ENCODE peak calls at places on chromosomes 4 and X, in seven cellular contexts. M is stomach, F is activated gamma-delta T cell treated with Interleukin-2 at 50 U/mL for 16 hours, L is WTC11, C is T-helper 17 cell, O is heart right ventricle, G is EL. R is an unnamed sample.

GRCh38 chr4:16875487-16875886 is 23.0 kb downstream of the LDB2 start:
- DNase-seq in M (no peak), F (no peak), L (no peak), C (no peak), O (no peak), G (peak; percentile 87), R (no peak)

GRCh38 chrX:148530464-148531077 is 30.2 kb downstream of the AFF2 start:
- DNase-seq in M (no peak), F (no peak), L (no peak), C (no peak), O (no peak), G (no peak), R (no peak)

GRCh38 chr4:11719879-11720278 is 291.2 kb upstream of the HS3ST1 start:
- DNase-seq in M (peak; percentile 70), F (no peak), L (no peak), C (no peak), O (no peak), G (no peak), R (no peak)

GRCh38 chr4:182832352-182833120 is 84.7 kb downstream of the DCTD start:
- DNase-seq in M (no peak), F (no peak), L (no peak), C (no peak), O (no peak), G (no peak), R (no peak)

GRCh38 chrX:8245411-8245810 is 74.3 kb upstream of the VCX2 start:
- DNase-seq in M (no peak), F (no peak), L (peak; percentile 10), C (no peak), O (no peak), G (no peak), R (no peak)

GRCh38 chr4:72701987-72702819 is 133.2 kb upstream of the ADAMTS3 start:
- DNase-seq in M (peak; percentile 28), F (no peak), L (peak; percentile 13), C (no peak), O (peak; percentile 26), G (peak; percentile 64), R (no peak)

GRCh38 chr4:147034372-147034771 is 88.7 kb upstream of the TTC29 start:
- DNase-seq in M (no peak), F (no peak), L (no peak), C (no peak), O (no peak), G (peak; percentile 7), R (no peak)

GRCh38 chr4:106312997-106313522 is 2.9 kb downstream of the TBCK start:
- DNase-seq in M (no peak), F (no peak), L (no peak), C (no peak), O (no peak), G (no peak), R (no peak)

GRCh38 chrX:79452879-79453278 is 85.7 kb upstream of the ITM2A start:
- DNase-seq in M (peak; percentile 34), F (no peak), L (no peak), C (no peak), O (no peak), G (no peak), R (no peak)

GRCh38 chrX:44022964-44023363 is 49.8 kb upstream of the NDP start:
- DNase-seq in M (peak; percentile 31), F (no peak), L (no peak), C (no peak), O (no peak), G (no peak), R (no peak)

GRCh38 chr4:4859010-4859798 is at the start of gene MSX1:
- DNase-seq in M (peak; percentile 87), F (no peak), L (peak; percentile 94), C (peak; percentile 21), O (peak; percentile 90), G (peak; percentile 86), R (peak; percentile 89)

GRCh38 chr4:88137112-88137511 is 21.3 kb downstream of the ABCG2 start:
- DNase-seq in M (no peak), F (no peak), L (no peak), C (no peak), O (no peak), G (peak; percentile 59), R (no peak)

GRCh38 chr4:179447308-179447707 is 2005.1 kb upstream of the AGA start:
- DNase-seq in M (no peak), F (no peak), L (no peak), C (no peak), O (no peak), G (no peak), R (no peak)

GRCh38 chr4:128574706-128575105 is 234.8 kb upstream of the JADE1 start:
- DNase-seq in M (peak; percentile 85), F (peak; percentile 57), L (peak; percentile 94), C (peak; percentile 11), O (peak; percentile 60), G (peak; percentile 53), R (no peak)

GRCh38 chr4:119627267-119628190 is 1.1 kb downstream of the PDE5A start:
- DNase-seq in M (peak; percentile 51), F (peak; percentile 37), L (peak; percentile 77), C (peak; percentile 35), O (peak; percentile 69), G (peak; percentile 66), R (peak; percentile 55)

GRCh38 chr4:86543080-86543479 is 51.0 kb upstream of the PTPN13 start:
- DNase-seq in M (no peak), F (no peak), L (no peak), C (no peak), O (no peak), G (no peak), R (no peak)

GRCh38 chr4:183638436-183638835 is 20.5 kb downstream of the RWDD4 start:
- DNase-seq in M (no peak), F (no peak), L (no peak), C (no peak), O (no peak), G (peak; percentile 80), R (no peak)

GRCh38 chr4:174217273-174218126 is 66.0 kb downstream of the FBXO8 start:
- DNase-seq in M (no peak), F (no peak), L (peak; percentile 40), C (no peak), O (peak; percentile 15), G (peak; percentile 51), R (no peak)

GRCh38 chr4:129109965-129110824 is 14.2 kb downstream of the C4orf33 start:
- DNase-seq in M (no peak), F (no peak), L (no peak), C (no peak), O (peak; percentile 11), G (no peak), R (no peak)

GRCh38 chr4:77819836-77820679 is 890 bp upstream of the CNOT6L start:
- DNase-seq in M (peak; percentile 95), F (peak; percentile 95), L (peak; percentile 87), C (peak; percentile 92), O (peak; percentile 94), G (peak; percentile 80), R (peak; percentile 95)

GRCh38 chr4:8058031-8058479 is 100.6 kb downstream of the ABLIM2 start:
- DNase-seq in M (no peak), F (no peak), L (no peak), C (no peak), O (no peak), G (no peak), R (no peak)

GRCh38 chr4:23225564-23225963 is 532.8 kb downstream of the GBA3 start:
- DNase-seq in M (no peak), F (no peak), L (no peak), C (no peak), O (no peak), G (no peak), R (no peak)

GRCh38 chr4:67204441-67204840 is 340.9 kb downstream of the CENPC start:
- DNase-seq in M (no peak), F (no peak), L (no peak), C (no peak), O (no peak), G (no peak), R (no peak)

GRCh38 chr4:184748251-184748652 is 14.4 kb upstream of the CENPU start:
- DNase-seq in M (peak; percentile 73), F (no peak), L (no peak), C (no peak), O (no peak), G (no peak), R (no peak)

GRCh38 chrX:84469226-84469625 is 33.0 kb downstream of the HDX start:
- DNase-seq in M (no peak), F (no peak), L (no peak), C (no peak), O (no peak), G (peak; percentile 27), R (no peak)